ENCODE peak calls at places on chromosomes 11 and 22, in ten cellular contexts. T is DMS153; K is non-pigmented ciliary epithelial cell; O is Caki2; L is activated CD4-positive, alpha-beta T cell treated with anti-CD3 and anti-CD28 coated beads, Interleukin-2, amount 10 ng/mL, durations not matched to agents 7 days and 5 days; Q is NCI-H1417; M is activated CD4-positive, alpha-beta memory T cell treated with anti-CD3 and anti-CD28 coated beads for 36 hours; Y is H7; W is mammary epithelial cell; A is stimulated activated CD8-positive, alpha-beta memory T cell treated with anti-CD3 and anti-CD28 coated beads, Interleukin-15, amount 100 ng/mL, for 4 hours. R is an unnamed sample.

GRCh38 chr22:26592368-26593015 is 2.6 kb upstream of the TPST2 start:
- DNase-seq in T (peak; percentile 44), K (no peak), O (no peak), L (peak; percentile 76), Q (peak; percentile 2), M (peak; percentile 73), Y (no peak), W (peak; percentile 53), A (peak; percentile 18), R (no peak)

GRCh38 chr11:13343067-13343466 is 65.5 kb downstream of the BMAL1 start:
- DNase-seq in T (no peak), K (no peak), O (no peak), L (no peak), Q (no peak), M (no peak), Y (no peak), W (no peak), A (no peak), R (no peak)

GRCh38 chr11:115759622-115760527 is 255.7 kb upstream of the CADM1 start:
- DNase-seq in T (no peak), K (no peak), O (no peak), L (no peak), Q (no peak), M (no peak), Y (peak; percentile 81), W (no peak), A (no peak), R (peak; percentile 2)

GRCh38 chr22:46846154-46846831 is 83.8 kb downstream of the TBC1D22A start:
- DNase-seq in T (no peak), K (no peak), O (no peak), L (no peak), Q (no peak), M (peak; percentile 15), Y (no peak), W (peak; percentile 67), A (no peak), R (no peak)

GRCh38 chr11:64711138-64711943 is 11.7 kb downstream of the NRXN2 start:
- DNase-seq in T (no peak), K (no peak), O (no peak), L (no peak), Q (no peak), M (no peak), Y (peak; percentile 98), W (no peak), A (no peak), R (no peak)

GRCh38 chr11:77636738-77637344 is 753 bp downstream of the CLNS1A start:
- DNase-seq in T (no peak), K (no peak), O (peak; percentile 6), L (no peak), Q (no peak), M (no peak), Y (peak; percentile 35), W (no peak), A (no peak), R (no peak)

GRCh38 chr11:132058211-132058772 is 687.9 kb downstream of the NTM start:
- DNase-seq in T (no peak), K (peak; percentile 79), O (no peak), L (no peak), Q (no peak), M (no peak), Y (peak; percentile 16), W (no peak), A (no peak), R (peak; percentile 9)

GRCh38 chr11:126152586-126152985 is 58.9 kb downstream of the RPUSD4 start:
- DNase-seq in T (no peak), K (no peak), O (no peak), L (no peak), Q (no peak), M (no peak), Y (no peak), W (no peak), A (no peak), R (no peak)

GRCh38 chr11:14320020-14320419 is 39.0 kb downstream of the RRAS2 start:
- DNase-seq in T (no peak), K (no peak), O (no peak), L (peak; percentile 81), Q (no peak), M (peak; percentile 54), Y (no peak), W (no peak), A (no peak), R (peak; percentile 0)

GRCh38 chr11:117097567-117098268 is 510 bp downstream of the SIK3 start:
- DNase-seq in T (no peak), K (no peak), O (no peak), L (peak; percentile 24), Q (peak; percentile 83), M (peak; percentile 44), Y (peak; percentile 85), W (no peak), A (no peak), R (peak; percentile 17)

GRCh38 chr11:64124147-64124546 is 41.8 kb downstream of the MACROD1 start:
- DNase-seq in T (no peak), K (no peak), O (no peak), L (no peak), Q (no peak), M (no peak), Y (no peak), W (peak; percentile 15), A (no peak), R (peak; percentile 41)

GRCh38 chr11:94740083-94740974 is 27.8 kb upstream of the AMOTL1 start:
- DNase-seq in T (no peak), K (no peak), O (no peak), L (no peak), Q (peak; percentile 91), M (no peak), Y (peak; percentile 83), W (no peak), A (no peak), R (no peak)

GRCh38 chr11:134843020-134843419 is 431.0 kb upstream of the B3GAT1 start:
- DNase-seq in T (no peak), K (no peak), O (no peak), L (no peak), Q (no peak), M (no peak), Y (no peak), W (no peak), A (no peak), R (no peak)

GRCh38 chr22:31347251-31348008 is 1.3 kb upstream of the PATZ1 start:
- DNase-seq in T (peak; percentile 24), K (no peak), O (peak; percentile 84), L (peak; percentile 62), Q (peak; percentile 82), M (peak; percentile 79), Y (peak; percentile 86), W (peak; percentile 50), A (peak; percentile 19), R (peak; percentile 96)

GRCh38 chr11:120801801-120802689 is 221.9 kb upstream of the TBCEL start:
- DNase-seq in T (peak; percentile 14), K (peak; percentile 20), O (no peak), L (peak; percentile 53), Q (peak; percentile 61), M (peak; percentile 55), Y (peak; percentile 84), W (peak; percentile 40), A (no peak), R (peak; percentile 86)

GRCh38 chr11:25890626-25891250 is 441.2 kb upstream of the ANO3 start:
- DNase-seq in T (no peak), K (no peak), O (peak; percentile 2), L (no peak), Q (no peak), M (no peak), Y (no peak), W (no peak), A (no peak), R (no peak)

GRCh38 chr11:108881136-108881535 is 216.3 kb downstream of the DDX10 start:
- DNase-seq in T (no peak), K (no peak), O (no peak), L (no peak), Q (no peak), M (no peak), Y (no peak), W (no peak), A (no peak), R (no peak)

GRCh38 chr11:8247312-8247711 is 16.4 kb downstream of the LMO1 start:
- DNase-seq in T (no peak), K (no peak), O (no peak), L (peak; percentile 20), Q (no peak), M (peak; percentile 35), Y (peak; percentile 74), W (no peak), A (no peak), R (peak; percentile 46)

GRCh38 chr11:10564692-10565318 is 3.7 kb downstream of the LYVE1 start:
- DNase-seq in T (no peak), K (no peak), O (no peak), L (no peak), Q (no peak), M (no peak), Y (no peak), W (no peak), A (no peak), R (no peak)

GRCh38 chr22:24975813-24976341 is 23.4 kb downstream of the KIAA1671 start:
- DNase-seq in T (no peak), K (no peak), O (no peak), L (no peak), Q (no peak), M (no peak), Y (no peak), W (no peak), A (no peak), R (no peak)

GRCh38 chr11:10410844-10411200 is 44.2 kb upstream of the AMPD3 start:
- DNase-seq in T (no peak), K (no peak), O (peak; percentile 16), L (no peak), Q (no peak), M (no peak), Y (no peak), W (no peak), A (no peak), R (peak; percentile 81)

GRCh38 chr11:25943031-25943430 is 388.9 kb upstream of the ANO3 start:
- DNase-seq in T (no peak), K (no peak), O (no peak), L (no peak), Q (no peak), M (no peak), Y (no peak), W (no peak), A (no peak), R (no peak)

GRCh38 chr11:259374-259773 is 18.8 kb upstream of the NLRP6 start:
- DNase-seq in T (no peak), K (no peak), O (no peak), L (no peak), Q (no peak), M (no peak), Y (no peak), W (no peak), A (no peak), R (no peak)

R was measured in trophoblast cell.